ENCODE peak calls at places on chromosomes 5 and 9, in seven cellular contexts. K is CD4-positive, alpha-beta T cell; D is lower lobe of right lung; E is cardiac muscle cell; I is neural crest cell; W is BE2C; S is suprapubic skin. R is an unnamed sample.

GRCh38 chr5:89313044-89313443 is 430.1 kb upstream of the MEF2C start:
- DNase-seq in K (no peak), E (peak), D (no peak), W (no peak), S (no peak), I (no peak), R (no peak)

GRCh38 chr5:93632327-93632726 is 49.3 kb downstream of the NR2F1 start:
- DNase-seq in E (no peak), W (no peak), K (no peak), S (no peak), I (no peak), D (no peak), R (no peak)

GRCh38 chr5:72494700-72495124 is 12.5 kb downstream of the ZNF366 start:
- DNase-seq in S (no peak), D (no peak), I (no peak), E (no peak), K (no peak), W (no peak), R (no peak)

GRCh38 chr5:76766746-76767145 is 50.8 kb downstream of the F2R start:
- DNase-seq in I (no peak), E (peak), D (no peak), S (no peak), W (no peak), K (no peak), R (no peak)

GRCh38 chr9:4743131-4743875 is 2.3 kb upstream of the AK3 start:
- DNase-seq in I (no peak), W (no peak), S (no peak), K (no peak), E (peak), D (no peak), R (no peak)

GRCh38 chr5:143933434-143933833 is 121.5 kb downstream of the HMHB1 start:
- DNase-seq in D (no peak), I (no peak), S (no peak), K (no peak), E (no peak), W (no peak), R (no peak)

GRCh38 chr5:15285901-15286583 is 213.9 kb upstream of the FBXL7 start:
- DNase-seq in E (peak), S (no peak), K (no peak), D (no peak), I (no peak), W (no peak), R (no peak)

GRCh38 chr9:133954862-133955529 is 37.1 kb downstream of the VAV2 start:
- DNase-seq in K (no peak), I (no peak), S (no peak), D (peak), W (no peak), E (no peak), R (no peak)

GRCh38 chr9:22008662-22009562 is at the start of gene CDKN2B:
- DNase-seq in E (peak), S (peak), D (peak), I (peak), K (peak), W (peak), R (peak)

GRCh38 chr5:149789835-149790234 is 59.7 kb downstream of the PPARGC1B start:
- DNase-seq in K (no peak), E (no peak), W (no peak), S (no peak), D (no peak), I (no peak), R (no peak)

GRCh38 chr5:11322133-11322532 is 561.1 kb upstream of the DAP start:
- DNase-seq in W (no peak), S (no peak), I (no peak), D (no peak), K (no peak), E (no peak), R (no peak)

GRCh38 chr5:40198736-40199135 is 481.0 kb upstream of the PTGER4 start:
- DNase-seq in W (no peak), S (no peak), E (peak), I (no peak), D (no peak), K (no peak), R (no peak)

GRCh38 chr5:129506092-129506491 is 46.0 kb downstream of the ADAMTS19 start:
- DNase-seq in E (no peak), I (no peak), W (no peak), S (no peak), D (no peak), K (no peak), R (no peak)

GRCh38 chr9:33719581-33720374 is 75.6 kb upstream of the PRSS3 start:
- DNase-seq in I (peak), E (peak), K (no peak), W (peak), D (peak), S (no peak), R (no peak)

GRCh38 chr5:154826-155225 is 36.5 kb upstream of the LRRC14B start:
- DNase-seq in I (no peak), W (no peak), K (no peak), D (no peak), E (no peak), S (peak), R (peak)

GRCh38 chr5:133679534-133679933 is 67.2 kb upstream of the FSTL4 start:
- DNase-seq in E (no peak), I (no peak), K (no peak), W (no peak), S (peak), D (no peak), R (peak)

GRCh38 chr9:7782390-7783120 is 17.0 kb downstream of the DMAC1 start:
- DNase-seq in I (no peak), E (no peak), W (no peak), K (no peak), S (no peak), D (no peak), R (no peak)

GRCh38 chr5:67548520-67549262 is 352.1 kb upstream of the CD180 start:
- DNase-seq in S (no peak), I (no peak), W (no peak), K (no peak), D (no peak), E (no peak), R (no peak)

GRCh38 chr9:6827370-6827949 is 69.7 kb downstream of the KDM4C start:
- DNase-seq in I (peak), K (no peak), S (no peak), W (peak), E (peak), D (no peak), R (no peak)

GRCh38 chr9:34493972-34494535 is 28.7 kb downstream of the ENHO start:
- DNase-seq in W (no peak), I (peak), S (no peak), E (peak), D (no peak), K (peak), R (no peak)

GRCh38 chr5:116563909-116564308 is 10.7 kb downstream of the SEMA6A start:
- DNase-seq in K (no peak), S (no peak), E (no peak), D (no peak), W (no peak), I (no peak), R (no peak)

GRCh38 chr5:40021007-40021406 is 596.2 kb upstream of the DAB2 start:
- DNase-seq in D (no peak), I (no peak), K (no peak), S (no peak), W (no peak), E (no peak), R (no peak)

GRCh38 chr5:172167893-172168292 is 20.1 kb downstream of the STK10 start:
- DNase-seq in D (no peak), I (no peak), E (no peak), W (no peak), S (no peak), K (no peak), R (no peak)
- TF ChIP-seq CTCF in D (no peak), I (no peak), E (no peak), W (no peak), S (no peak), K (no peak), R (no peak)

DNA sequence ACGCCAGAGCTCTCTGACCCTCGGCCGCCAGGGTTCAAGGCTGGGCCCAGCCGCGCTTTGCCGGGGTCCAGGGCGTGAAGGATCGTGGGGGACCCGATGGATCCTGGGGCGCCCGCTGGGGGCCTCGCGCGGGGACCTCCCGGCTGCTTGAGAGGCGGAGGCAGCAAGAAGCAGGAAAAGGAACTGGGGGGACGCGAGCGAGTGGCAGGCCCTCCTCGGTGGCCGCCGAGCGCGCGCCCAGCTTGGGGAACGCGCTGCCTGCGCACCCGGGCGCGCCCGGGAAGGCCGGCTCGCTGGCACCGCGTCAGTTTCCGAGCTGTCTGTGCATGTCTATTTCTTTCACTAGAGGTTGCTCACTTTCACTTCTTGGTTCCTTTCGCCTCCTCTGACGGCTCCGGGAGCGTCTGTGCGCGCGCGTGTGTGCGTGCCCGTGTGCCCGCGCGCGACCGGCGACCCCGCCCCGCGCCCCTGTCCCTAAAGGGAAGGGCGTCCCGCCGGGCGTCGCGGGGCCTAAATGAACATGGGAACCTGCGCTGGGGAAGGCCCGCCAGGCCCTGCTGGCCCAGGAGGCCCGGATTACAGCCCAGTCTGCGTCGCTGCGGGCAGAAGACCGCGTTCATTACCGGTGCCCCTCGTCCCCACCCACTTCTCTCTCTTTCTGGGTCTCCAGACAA is 205.5 kb upstream of the IER5L start:
- DNase-seq in W (no peak), K (peak), D (peak), E (peak), I (no peak), S (peak), R (no peak)
- TF ChIP-seq CTCF in W (no peak), K (no peak), D (peak), E (no peak), I (no peak), S (no peak), R (peak)

DNA sequence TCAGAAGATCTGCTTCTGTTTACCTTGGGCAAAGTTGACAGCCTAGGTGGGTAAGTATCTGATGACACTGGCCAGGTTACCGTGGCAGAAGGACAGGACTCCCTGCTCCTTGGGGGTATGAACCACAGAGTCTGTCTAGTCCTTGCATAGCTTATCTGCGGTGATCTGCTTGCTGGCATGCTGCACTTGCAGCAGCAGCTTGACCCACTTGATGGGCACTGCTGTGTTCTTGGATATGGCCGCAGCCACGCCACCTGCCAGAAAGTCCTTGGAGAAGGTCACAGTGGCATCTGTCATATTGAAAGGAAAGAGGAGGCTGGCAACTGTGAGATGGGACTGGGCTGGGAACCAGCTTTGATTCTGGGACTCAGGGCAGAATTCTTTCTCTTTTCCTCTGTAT is 35.9 kb upstream of the POC5 start:
- DNase-seq in E (no peak), W (no peak), S (no peak), D (no peak), I (no peak), K (no peak), R (no peak)
- TF ChIP-seq CTCF in E (no peak), W (no peak), S (no peak), D (no peak), I (no peak), K (no peak), R (no peak)

DNA sequence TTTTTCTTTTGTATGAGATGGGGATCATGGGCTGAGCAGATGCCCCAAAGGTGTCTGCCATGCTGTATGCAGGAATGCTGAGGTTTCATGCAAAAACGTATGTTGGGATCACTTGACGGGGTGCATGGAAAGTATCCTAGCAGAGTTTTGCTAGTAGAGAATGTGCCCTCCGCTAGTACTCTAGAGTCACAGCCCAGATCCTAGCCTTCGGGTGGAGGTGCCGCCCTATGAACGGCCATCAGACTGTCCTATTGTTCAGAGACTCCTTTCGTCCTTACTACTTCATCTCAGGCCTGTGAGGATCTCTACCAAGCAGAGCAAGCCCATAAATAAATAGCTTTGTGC is 69.6 kb upstream of the SPATA31E1 start:
- DNase-seq in K (no peak), D (no peak), E (no peak), I (no peak), W (no peak), S (no peak), R (no peak)
- TF ChIP-seq CTCF in K (no peak), D (no peak), E (no peak), I (peak), W (no peak), S (no peak), R (peak)

DNA sequence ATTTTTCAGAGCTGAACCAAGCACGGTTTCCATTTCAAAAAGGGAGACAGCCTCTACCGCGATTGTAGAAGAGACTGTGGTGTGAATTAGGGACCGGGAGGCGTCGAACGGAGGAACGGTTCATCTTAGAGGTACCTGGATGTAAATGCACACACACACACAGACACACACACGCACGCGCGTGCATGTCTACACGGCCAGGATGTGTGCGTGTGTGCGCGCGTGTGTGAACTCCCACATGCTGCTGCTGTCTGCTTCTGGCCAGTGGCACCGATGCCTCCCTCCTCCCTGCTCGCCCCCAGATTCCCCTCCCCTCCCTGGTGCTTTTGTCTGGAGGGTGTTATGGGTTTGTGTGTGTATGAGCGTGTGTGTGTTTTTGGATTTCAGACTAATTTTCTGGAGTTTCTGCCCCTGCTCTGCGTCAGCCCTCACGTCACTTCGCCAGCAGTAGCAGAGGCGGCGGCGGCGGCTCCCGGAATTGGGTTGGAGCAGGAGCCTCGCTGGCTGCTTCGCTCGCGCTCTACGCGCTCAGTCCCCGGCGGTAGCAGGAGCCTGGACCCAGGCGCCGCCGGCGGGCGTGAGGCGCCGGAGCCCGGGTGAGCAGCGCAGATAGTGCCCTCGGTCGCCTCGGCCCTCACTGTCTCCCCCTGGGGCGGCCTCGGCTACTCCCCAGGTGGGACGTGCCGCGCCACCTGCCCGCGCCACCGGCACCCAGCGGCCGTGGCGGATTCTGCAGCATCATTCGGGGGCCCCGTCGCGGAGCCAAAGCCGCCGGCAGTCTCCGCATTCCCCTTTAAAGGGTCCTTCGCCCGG is at the start of gene NTRK2:
- DNase-seq in K (no peak), S (peak), I (peak), W (no peak), E (peak), D (no peak), R (peak)
- TF ChIP-seq CTCF in K (no peak), S (no peak), I (peak), W (no peak), E (no peak), D (no peak), R (peak)